ENCODE peak calls at places on chromosomes 3 and 15, in six cellular contexts. Z is psoas muscle, Y is keratinocyte, W is breast epithelium, Q is RWPE1, H is GM12878. R is an unnamed sample.

GRCh38 chr3:46102059-46102779 is 74.9 kb upstream of the XCR1 start:
- DNase-seq in Z (no peak), Y (no peak), W (no peak), Q (no peak), H (no peak), R (no peak)

GRCh38 chr3:172517859-172518466 is 5.3 kb downstream of the TNFSF10 start:
- DNase-seq in Z (no peak), Y (no peak), W (no peak), Q (no peak), H (no peak), R (no peak)

GRCh38 chr3:175434591-175434990 is 575.5 kb downstream of the NAALADL2 start:
- DNase-seq in Z (no peak), Y (no peak), W (no peak), Q (no peak), H (no peak), R (no peak)

GRCh38 chr3:99850608-99851007 is 32.9 kb downstream of the CMSS1 start:
- DNase-seq in Z (no peak), Y (no peak), W (no peak), Q (no peak), H (no peak), R (no peak)

GRCh38 chr3:31596176-31596575 is 63.5 kb downstream of the STT3B start:
- DNase-seq in Z (no peak), Y (no peak), W (no peak), Q (no peak), H (no peak), R (no peak)

GRCh38 chr3:105647047-105647446 is 221.8 kb downstream of the CBLB start:
- DNase-seq in Z (no peak), Y (peak; percentile 49), W (no peak), Q (peak; percentile 24), H (no peak), R (no peak)

GRCh38 chr3:42501681-42502428 is 588 bp upstream of the VIPR1 start:
- DNase-seq in Z (peak; percentile 67), Y (no peak), W (peak; percentile 80), Q (peak; percentile 49), H (no peak), R (no peak)

GRCh38 chr3:45716790-45717336 is 27.7 kb downstream of the SACM1L start:
- DNase-seq in Z (no peak), Y (no peak), W (no peak), Q (no peak), H (no peak), R (no peak)

GRCh38 chr15:100111103-100112060 is 230.4 kb downstream of the ADAMTS17 start:
- DNase-seq in Z (peak; percentile 79), Y (peak; percentile 21), W (no peak), Q (peak; percentile 87), H (no peak), R (peak; percentile 31)

GRCh38 chr15:64774556-64775523 is 549 bp downstream of the RBPMS2 start:
- DNase-seq in Z (no peak), Y (no peak), W (no peak), Q (no peak), H (no peak), R (no peak)

GRCh38 chr3:8607285-8608040 is 37.1 kb downstream of the SSUH2 start:
- DNase-seq in Z (peak; percentile 81), Y (no peak), W (no peak), Q (peak; percentile 31), H (no peak), R (no peak)

GRCh38 chr3:169323580-169324453 is 339.7 kb downstream of the MECOM start:
- DNase-seq in Z (no peak), Y (no peak), W (no peak), Q (no peak), H (no peak), R (no peak)

GRCh38 chr3:150469931-150470740 is 62.0 kb downstream of the TSC22D2 start:
- DNase-seq in Z (no peak), Y (peak; percentile 70), W (no peak), Q (no peak), H (no peak), R (no peak)

GRCh38 chr3:197468167-197468566 is 87.6 kb downstream of the BDH1 start:
- DNase-seq in Z (no peak), Y (no peak), W (no peak), Q (no peak), H (no peak), R (no peak)

GRCh38 chr15:31163769-31164572 is 62.4 kb upstream of the TRPM1 start:
- DNase-seq in Z (no peak), Y (peak; percentile 50), W (no peak), Q (peak; percentile 77), H (no peak), R (no peak)
- H3K27ac ChIP-seq in Z (no peak overlapping the region), Y (peak overlapping the region; percentile 49), W (no peak overlapping the region), Q (peak overlapping the region; percentile 87), H (no peak overlapping the region), R (no peak overlapping the region)

DNA sequence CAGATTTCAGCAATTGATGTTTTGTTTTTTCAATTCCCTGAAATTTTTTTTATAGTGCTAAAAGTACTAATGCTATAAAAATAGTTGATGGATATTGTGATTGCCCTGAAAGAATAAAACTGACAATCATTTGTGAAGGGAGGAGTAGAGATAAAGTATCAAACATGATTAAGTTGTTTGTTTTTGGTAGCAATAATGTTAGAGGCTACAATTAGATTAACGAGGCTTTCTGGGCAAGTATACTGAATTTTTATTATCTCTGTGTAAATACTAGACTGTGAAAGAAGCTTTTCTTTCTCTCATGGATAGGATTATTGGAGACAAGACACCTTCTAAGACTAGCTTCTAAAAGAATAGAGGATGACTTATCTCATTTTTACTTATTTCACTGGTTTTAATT is 15.6 kb downstream of the NR1D2 start:
- DNase-seq in Z (no peak), Y (no peak), W (no peak), Q (no peak), H (no peak), R (no peak)
- H3K27ac ChIP-seq in Z (peak overlapping the region; percentile 73), Y (no peak overlapping the region), W (no peak overlapping the region), Q (peak overlapping the region; percentile 9), H (no peak overlapping the region), R (no peak overlapping the region)

GRCh38 chr3:160735801-160736200 is 20.2 kb upstream of the PPM1L start:
- DNase-seq in Z (no peak), Y (no peak), W (no peak), Q (no peak), H (no peak), R (no peak)

GRCh38 chr3:160739079-160739478 is 17.0 kb upstream of the PPM1L start:
- DNase-seq in Z (peak; percentile 87), Y (no peak), W (no peak), Q (no peak), H (no peak), R (no peak)
- H3K27ac ChIP-seq in Z (peak overlapping the region; percentile 46), Y (no peak overlapping the region), W (no peak overlapping the region), Q (no peak overlapping the region), H (no peak overlapping the region), R (no peak overlapping the region)

GRCh38 chr3:139260041-139260486 is 83.8 kb upstream of the MRPS22 start:
- DNase-seq in Z (no peak), Y (no peak), W (no peak), Q (no peak), H (no peak), R (no peak)

GRCh38 chr3:139259398-139259797 is 84.4 kb upstream of the MRPS22 start:
- DNase-seq in Z (no peak), Y (no peak), W (no peak), Q (no peak), H (no peak), R (no peak)

GRCh38 chr3:139263798-139264197 is 80.0 kb upstream of the MRPS22 start:
- DNase-seq in Z (no peak), Y (no peak), W (no peak), Q (no peak), H (no peak), R (no peak)

GRCh38 chr3:139261754-139262632 is 81.8 kb upstream of the MRPS22 start:
- DNase-seq in Z (no peak), Y (no peak), W (no peak), Q (no peak), H (no peak), R (no peak)

DNA sequence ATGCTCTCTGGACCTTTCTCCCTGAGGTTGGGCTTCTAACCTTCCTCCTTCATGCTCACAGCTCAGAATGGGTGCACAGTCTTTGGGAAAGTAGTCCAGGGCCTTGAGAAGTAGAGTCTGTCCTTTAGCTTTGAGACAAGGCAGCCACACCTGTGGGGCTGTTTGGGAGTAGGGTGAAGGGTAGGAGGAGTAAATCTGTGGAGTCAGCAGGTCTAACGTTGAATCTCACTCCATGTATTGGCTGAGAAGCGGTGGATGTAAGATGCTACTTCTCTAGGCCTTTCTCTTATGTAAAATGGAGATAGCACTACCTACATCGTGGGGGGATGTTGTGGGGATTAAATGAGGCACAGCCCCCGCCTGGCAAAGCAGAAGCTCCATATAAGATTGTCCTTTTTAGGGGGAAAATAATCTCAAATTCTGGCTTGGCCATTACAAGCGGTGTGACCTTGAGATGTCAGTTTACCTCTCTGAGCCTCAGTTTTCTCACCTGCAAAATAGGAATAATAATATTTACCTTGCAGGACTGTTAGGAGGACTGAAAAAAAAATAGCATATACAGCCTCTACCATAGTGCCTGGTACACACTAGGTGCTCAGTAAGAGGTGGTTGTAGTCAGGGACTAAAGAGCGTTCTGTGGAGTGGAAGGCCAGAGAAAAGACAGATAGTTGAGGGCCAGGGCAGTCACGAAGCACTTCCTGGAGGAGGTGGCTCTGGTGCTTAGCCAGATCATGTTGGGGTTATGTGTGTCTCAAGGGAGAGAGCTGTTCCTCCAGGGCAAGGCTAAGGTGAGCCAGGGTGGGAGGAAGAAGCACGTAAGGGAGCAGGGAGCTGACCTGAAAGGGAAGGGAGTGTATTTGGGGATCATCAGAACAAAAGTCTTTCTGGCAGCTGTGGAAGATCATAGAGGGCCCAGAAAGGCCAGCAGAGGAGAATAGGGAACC is 82.8 kb upstream of the MRPS22 start:
- DNase-seq in Z (no peak), Y (no peak), W (no peak), Q (no peak), H (no peak), R (no peak)
- H3K27ac ChIP-seq in Z (no peak overlapping the region), Y (no peak overlapping the region), W (no peak overlapping the region), Q (no peak overlapping the region), H (no peak overlapping the region), R (no peak overlapping the region)

GRCh38 chr3:178703268-178703975 is 167.2 kb downstream of the KCNMB2 start:
- DNase-seq in Z (no peak), Y (peak; percentile 77), W (no peak), Q (peak; percentile 90), H (no peak), R (no peak)
- H3K27ac ChIP-seq in Z (no peak overlapping the region), Y (peak overlapping the region; percentile 66), W (no peak overlapping the region), Q (no peak overlapping the region), H (no peak overlapping the region), R (no peak overlapping the region)

GRCh38 chr3:142124243-142124642 is 25.1 kb downstream of the TFDP2 start:
- DNase-seq in Z (no peak), Y (no peak), W (no peak), Q (no peak), H (no peak), R (no peak)
- H3K27ac ChIP-seq in Z (no peak overlapping the region), Y (no peak overlapping the region), W (no peak overlapping the region), Q (no peak overlapping the region), H (no peak overlapping the region), R (no peak overlapping the region)

GRCh38 chr3:189316296-189317019 is 144.7 kb downstream of the TPRG1 start:
- DNase-seq in Z (no peak), Y (no peak), W (peak; percentile 57), Q (peak; percentile 55), H (no peak), R (no peak)
- H3K27ac ChIP-seq in Z (peak overlapping the region; percentile 80), Y (peak overlapping the region; percentile 4), W (peak overlapping the region; percentile 27), Q (no peak overlapping the region), H (no peak overlapping the region), R (no peak overlapping the region)

GRCh38 chr15:80266113-80266512 is 14.1 kb upstream of the CTXND1 start:
- DNase-seq in Z (no peak), Y (no peak), W (no peak), Q (no peak), H (no peak), R (no peak)
- H3K27ac ChIP-seq in Z (no peak overlapping the region), Y (no peak overlapping the region), W (no peak overlapping the region), Q (no peak overlapping the region), H (no peak overlapping the region), R (no peak overlapping the region)

R was measured in caudate nucleus.